ENCODE peak calls at places on chromosomes 4 and X, in five cellular contexts. V, Q, G, C and N are unnamed samples.

GRCh38 chr4:81106150-81106549 is 75.6 kb downstream of the BMP3 start:
- DNase-seq in G (no peak), C (no peak), V (no peak), Q (no peak), N (no peak)

GRCh38 chr4:80362578-80363181 is 27.1 kb downstream of the CFAP299 start:
- DNase-seq in G (peak; percentile 32), V (peak; percentile 67), Q (peak; percentile 10), C (peak; percentile 27), N (peak; percentile 46)

GRCh38 chrX:30713061-30713525 is 59.9 kb downstream of the GK start:
- DNase-seq in C (peak; percentile 30), Q (peak; percentile 24), G (peak; percentile 58), V (peak; percentile 42), N (peak; percentile 37)

GRCh38 chrX:43065978-43066377 is 288.0 kb upstream of the PPP1R2C start:
- DNase-seq in C (no peak), G (no peak), Q (no peak), V (no peak), N (no peak)

GRCh38 chrX:31225819-31226218 is 154.0 kb upstream of the FTHL17 start:
- DNase-seq in C (no peak), G (no peak), V (no peak), Q (no peak), N (no peak)

GRCh38 chrX:3549442-3549875 is 164.0 kb downstream of the PRKX start:
- DNase-seq in V (peak; percentile 12), Q (peak; percentile 51), G (no peak), C (peak; percentile 63), N (peak; percentile 4)

GRCh38 chr4:15504041-15504440 is 34.4 kb downstream of the CC2D2A start:
- DNase-seq in Q (no peak), G (no peak), C (no peak), V (no peak), N (no peak)

GRCh38 chr4:1582227-1582626 is 101.9 kb downstream of the FAM53A start:
- DNase-seq in G (no peak), C (no peak), Q (no peak), V (no peak), N (no peak)

GRCh38 chr4:158016511-158016910 is 156.3 kb downstream of the GASK1B start:
- DNase-seq in Q (no peak), V (no peak), C (peak; percentile 38), G (no peak), N (no peak)

GRCh38 chr4:16083217-16084191 is at the start of gene PROM1:
- DNase-seq in V (peak; percentile 81), Q (peak; percentile 29), G (no peak), C (no peak), N (no peak)

GRCh38 chrX:52425710-52426245 is 57.0 kb downstream of the XAGE2 start:
- DNase-seq in Q (peak; percentile 30), G (no peak), V (no peak), C (no peak), N (no peak)

GRCh38 chr4:95155759-95156451 is 392.9 kb downstream of the UNC5C start:
- DNase-seq in C (peak; percentile 43), Q (peak; percentile 2), V (peak; percentile 35), G (no peak), N (peak; percentile 28)

GRCh38 chrX:31057691-31058090 is 14.2 kb downstream of the FTHL17 start:
- DNase-seq in V (no peak), G (peak; percentile 3), Q (no peak), C (no peak), N (no peak)

GRCh38 chrX:1246816-1247215 is 21.8 kb upstream of the CSF2RA start:
- DNase-seq in Q (peak; percentile 66), C (peak; percentile 55), G (peak; percentile 91), V (peak; percentile 75), N (peak; percentile 48)